ENCODE peak calls at places on chromosomes 4 and X, in seven cellular contexts. One of them, this sample, is unnamed.

GRCh38 chrX:72609313-72609712 is 36.7 kb upstream of the HDAC8 start:
- DNase-seq in RPMI8226: no peak
- DNase-seq in tibial artery: no peak
- DNase-seq in central memory CD4-positive, alpha-beta T cell: no peak
- DNase-seq in cardiac muscle cell: no peak
- DNase-seq in HEK293T: peak
- DNase-seq in activated CD8-positive, alpha-beta memory T cell treated with anti-CD3 and anti-CD28 coated beads, Interleukin-2, amount 50 U/mL, for 4 hours: no peak
- DNase-seq in this sample: peak

GRCh38 chr4:55884851-55885219 is 31.4 kb downstream of the EXOC1 start:
- DNase-seq in RPMI8226: no peak
- DNase-seq in activated CD8-positive, alpha-beta memory T cell treated with anti-CD3 and anti-CD28 coated beads, Interleukin-2, amount 50 U/mL, for 4 hours: no peak
- DNase-seq in cardiac muscle cell: no peak
- DNase-seq in central memory CD4-positive, alpha-beta T cell: no peak
- DNase-seq in HEK293T: no peak
- DNase-seq in tibial artery: no peak
- DNase-seq in this sample: no peak

GRCh38 chrX:110409925-110410324 is 51.3 kb downstream of the RTL9 start:
- DNase-seq in activated CD8-positive, alpha-beta memory T cell treated with anti-CD3 and anti-CD28 coated beads, Interleukin-2, amount 50 U/mL, for 4 hours: no peak
- DNase-seq in cardiac muscle cell: no peak
- DNase-seq in HEK293T: no peak
- DNase-seq in central memory CD4-positive, alpha-beta T cell: no peak
- DNase-seq in RPMI8226: no peak
- DNase-seq in tibial artery: no peak
- DNase-seq in this sample: no peak

GRCh38 chr4:54898163-54898562 is 227.2 kb downstream of the KDR start:
- DNase-seq in cardiac muscle cell: no peak
- DNase-seq in activated CD8-positive, alpha-beta memory T cell treated with anti-CD3 and anti-CD28 coated beads, Interleukin-2, amount 50 U/mL, for 4 hours: no peak
- DNase-seq in tibial artery: no peak
- DNase-seq in central memory CD4-positive, alpha-beta T cell: no peak
- DNase-seq in RPMI8226: no peak
- DNase-seq in HEK293T: no peak
- DNase-seq in this sample: no peak

GRCh38 chr4:176286728-176287127 is 17.7 kb upstream of the ASB5 start:
- DNase-seq in cardiac muscle cell: no peak
- DNase-seq in central memory CD4-positive, alpha-beta T cell: no peak
- DNase-seq in HEK293T: no peak
- DNase-seq in RPMI8226: no peak
- DNase-seq in activated CD8-positive, alpha-beta memory T cell treated with anti-CD3 and anti-CD28 coated beads, Interleukin-2, amount 50 U/mL, for 4 hours: no peak
- DNase-seq in tibial artery: no peak
- DNase-seq in this sample: no peak

GRCh38 chr4:11178433-11178832 is 250.3 kb downstream of the HS3ST1 start:
- DNase-seq in RPMI8226: no peak
- DNase-seq in central memory CD4-positive, alpha-beta T cell: no peak
- DNase-seq in HEK293T: no peak
- DNase-seq in cardiac muscle cell: no peak
- DNase-seq in tibial artery: no peak
- DNase-seq in activated CD8-positive, alpha-beta memory T cell treated with anti-CD3 and anti-CD28 coated beads, Interleukin-2, amount 50 U/mL, for 4 hours: no peak
- DNase-seq in this sample: no peak

GRCh38 chr4:64359496-64359895 is 49.8 kb downstream of the TECRL start:
- DNase-seq in tibial artery: no peak
- DNase-seq in central memory CD4-positive, alpha-beta T cell: no peak
- DNase-seq in RPMI8226: no peak
- DNase-seq in cardiac muscle cell: no peak
- DNase-seq in HEK293T: no peak
- DNase-seq in activated CD8-positive, alpha-beta memory T cell treated with anti-CD3 and anti-CD28 coated beads, Interleukin-2, amount 50 U/mL, for 4 hours: no peak
- DNase-seq in this sample: no peak

GRCh38 chr4:19128176-19128575 is 1106.6 kb upstream of the LCORL start:
- DNase-seq in cardiac muscle cell: no peak
- DNase-seq in tibial artery: no peak
- DNase-seq in central memory CD4-positive, alpha-beta T cell: no peak
- DNase-seq in HEK293T: no peak
- DNase-seq in RPMI8226: no peak
- DNase-seq in activated CD8-positive, alpha-beta memory T cell treated with anti-CD3 and anti-CD28 coated beads, Interleukin-2, amount 50 U/mL, for 4 hours: no peak
- DNase-seq in this sample: no peak

GRCh38 chr4:151358266-151358665 is 32.9 kb upstream of the SH3D19 start:
- DNase-seq in HEK293T: no peak
- DNase-seq in central memory CD4-positive, alpha-beta T cell: no peak
- DNase-seq in tibial artery: no peak
- DNase-seq in RPMI8226: no peak
- DNase-seq in activated CD8-positive, alpha-beta memory T cell treated with anti-CD3 and anti-CD28 coated beads, Interleukin-2, amount 50 U/mL, for 4 hours: no peak
- DNase-seq in cardiac muscle cell: no peak
- DNase-seq in this sample: no peak

GRCh38 chrX:17919896-17920446 is 58.9 kb upstream of the RAI2 start:
- DNase-seq in central memory CD4-positive, alpha-beta T cell: no peak
- DNase-seq in activated CD8-positive, alpha-beta memory T cell treated with anti-CD3 and anti-CD28 coated beads, Interleukin-2, amount 50 U/mL, for 4 hours: no peak
- DNase-seq in cardiac muscle cell: no peak
- DNase-seq in tibial artery: no peak
- DNase-seq in RPMI8226: no peak
- DNase-seq in HEK293T: no peak
- DNase-seq in this sample: no peak

GRCh38 chr4:6301051-6301731 is 31.5 kb downstream of the WFS1 start:
- DNase-seq in tibial artery: no peak
- DNase-seq in activated CD8-positive, alpha-beta memory T cell treated with anti-CD3 and anti-CD28 coated beads, Interleukin-2, amount 50 U/mL, for 4 hours: no peak
- DNase-seq in RPMI8226: no peak
- DNase-seq in HEK293T: no peak
- DNase-seq in central memory CD4-positive, alpha-beta T cell: no peak
- DNase-seq in cardiac muscle cell: no peak
- DNase-seq in this sample: no peak

GRCh38 chr4:79862842-79863241 is 210.2 kb downstream of the ANTXR2 start:
- DNase-seq in tibial artery: no peak
- DNase-seq in activated CD8-positive, alpha-beta memory T cell treated with anti-CD3 and anti-CD28 coated beads, Interleukin-2, amount 50 U/mL, for 4 hours: no peak
- DNase-seq in HEK293T: no peak
- DNase-seq in central memory CD4-positive, alpha-beta T cell: no peak
- DNase-seq in cardiac muscle cell: no peak
- DNase-seq in RPMI8226: no peak
- DNase-seq in this sample: no peak

GRCh38 chr4:154076921-154077320 is 288.0 kb upstream of the SFRP2 start:
- DNase-seq in RPMI8226: no peak
- DNase-seq in activated CD8-positive, alpha-beta memory T cell treated with anti-CD3 and anti-CD28 coated beads, Interleukin-2, amount 50 U/mL, for 4 hours: no peak
- DNase-seq in HEK293T: no peak
- DNase-seq in cardiac muscle cell: no peak
- DNase-seq in central memory CD4-positive, alpha-beta T cell: no peak
- DNase-seq in tibial artery: no peak
- DNase-seq in this sample: no peak

This sample was measured in T47D.